ENCODE peak calls at places on chromosomes 11 and 22, in four cellular contexts. W is transverse colon, R is HepG2, T is K562. K is an unnamed sample.

GRCh38 chr11:91866642-91867041 is 358.0 kb upstream of the FAT3 start:
- DNase-seq in R (no peak), T (no peak), W (no peak), K (no peak)

GRCh38 chr11:106051103-106051502 is 26.0 kb downstream of the KBTBD3 start:
- DNase-seq in R (no peak), T (no peak), W (no peak), K (no peak)

GRCh38 chr11:118313242-118313641 is 8.7 kb downstream of the CD3E start:
- DNase-seq in R (no peak), W (no peak), T (no peak), K (no peak)

GRCh38 chr11:62552931-62553838 is 6.6 kb upstream of the AHNAK start:
- DNase-seq in W (peak), R (no peak), T (peak), K (peak)

GRCh38 chr22:28947125-28947524 is 63.8 kb downstream of the ZNRF3 start:
- DNase-seq in R (no peak), T (no peak), W (no peak), K (no peak)

GRCh38 chr22:37563153-37564081 is 3.1 kb downstream of the CDC42EP1 start:
- DNase-seq in T (peak), W (peak), R (peak), K (peak)

GRCh38 chr11:29272019-29272654 is 744.7 kb downstream of the KCNA4 start:
- DNase-seq in T (no peak), W (no peak), R (no peak), K (no peak)

GRCh38 chr22:44028091-44028490 is 4.0 kb downstream of the PARVB start:
- DNase-seq in R (no peak), T (no peak), W (no peak), K (no peak)

GRCh38 chr11:35974878-35975578 is 31.2 kb downstream of the LDLRAD3 start:
- DNase-seq in R (no peak), T (no peak), W (no peak), K (no peak)

GRCh38 chr22:21947040-21948014 is 5.3 kb downstream of the PPM1F start:
- DNase-seq in W (no peak), R (peak), T (peak), K (no peak)

GRCh38 chr11:18700872-18701271 is 2.3 kb downstream of the TMEM86A start:
- DNase-seq in T (no peak), W (no peak), R (no peak), K (no peak)

GRCh38 chr11:109648804-109649203 is 226.8 kb downstream of the C11orf87 start:
- DNase-seq in R (no peak), T (no peak), W (no peak), K (no peak)

GRCh38 chr11:35850191-35850590 is 93.7 kb upstream of the LDLRAD3 start:
- DNase-seq in W (no peak), R (no peak), T (no peak), K (no peak)

GRCh38 chr11:128302425-128303186 is 284.8 kb downstream of the ETS1 start:
- DNase-seq in R (no peak), T (no peak), W (peak), K (no peak)

GRCh38 chr22:46290121-46290842 is 6.4 kb upstream of the GTSE1 start:
- DNase-seq in T (no peak), R (no peak), W (no peak), K (no peak)

GRCh38 chr11:86999859-87000753 is 37.6 kb upstream of the TMEM135 start:
- DNase-seq in R (peak), W (no peak), T (peak), K (peak)

GRCh38 chr22:26778372-26778771 is 121.0 kb downstream of the MIAT start:
- DNase-seq in R (no peak), T (no peak), W (no peak), K (no peak)

GRCh38 chr11:132451942-132452601 is 1080.2 kb downstream of the OPCML start:
- DNase-seq in W (no peak), R (no peak), T (no peak), K (no peak)

GRCh38 chr22:22810018-22810427 is 77.6 kb upstream of the IGLL5 start:
- DNase-seq in R (peak), T (peak), W (peak), K (peak)

GRCh38 chr11:65113839-65114238 is 2.2 kb downstream of the TM7SF2 start:
- DNase-seq in T (no peak), R (no peak), W (no peak), K (no peak)

GRCh38 chr11:15886866-15887265 is 469.5 kb downstream of the SOX6 start:
- DNase-seq in R (no peak), W (no peak), T (no peak), K (no peak)

GRCh38 chr22:46171940-46172339 is 21.6 kb downstream of the PPARA start:
- DNase-seq in W (peak), R (no peak), T (no peak), K (no peak)

GRCh38 chr11:63682045-63682915 is 980 bp downstream of the RTN3 start:
- DNase-seq in R (peak), W (peak), T (peak), K (no peak)

GRCh38 chr11:101003468-101003867 is 126.1 kb downstream of the PGR start:
- DNase-seq in R (peak), T (no peak), W (no peak), K (no peak)

GRCh38 chr11:2547806-2548205 is 103.0 kb downstream of the KCNQ1 start:
- DNase-seq in W (peak), R (no peak), T (no peak), K (no peak)

GRCh38 chr11:120606116-120607010 is 94.8 kb downstream of the GRIK4 start:
- DNase-seq in T (no peak), R (no peak), W (no peak), K (no peak)

GRCh38 chr11:72589802-72590761 is 84.1 kb downstream of the PDE2A start:
- DNase-seq in R (peak), W (peak), T (peak), K (peak)

GRCh38 chr11:6647282-6647679 is 8.3 kb downstream of the DCHS1 start:
- DNase-seq in R (no peak), W (no peak), T (no peak), K (no peak)

GRCh38 chr11:30487200-30487898 is 98.8 kb downstream of the MPPED2 start:
- DNase-seq in R (no peak), T (no peak), W (peak), K (no peak)

GRCh38 chr22:41286639-41287091 is 678 bp upstream of the RANGAP1 start:
- DNase-seq in T (peak), R (peak), W (no peak), K (no peak)

GRCh38 chr11:11400121-11400520 is 47.1 kb upstream of the CSNK2A3 start:
- DNase-seq in T (no peak), R (no peak), W (no peak), K (no peak)

GRCh38 chr11:134644489-134645456 is 232.7 kb upstream of the B3GAT1 start:
- DNase-seq in R (no peak), T (no peak), W (no peak), K (peak)

GRCh38 chr11:63866211-63866610 is 27.3 kb downstream of the MARK2 start:
- DNase-seq in T (no peak), R (no peak), W (peak), K (peak)

GRCh38 chr11:16299884-16300778 is 56.2 kb downstream of the SOX6 start:
- DNase-seq in R (no peak), T (peak), W (no peak), K (no peak)

GRCh38 chr11:59556115-59556882 is 45.0 kb downstream of the OR4D9 start:
- DNase-seq in T (peak), R (peak), W (no peak), K (no peak)

GRCh38 chr11:66725646-66726045 is 3.4 kb downstream of the SPTBN2 start:
- DNase-seq in W (no peak), R (no peak), T (no peak), K (no peak)

GRCh38 chr22:19122752-19123492 is 710 bp upstream of the DGCR2 start:
- DNase-seq in T (peak), W (peak), R (no peak), K (peak)

GRCh38 chr22:41898645-41899044 is 16.2 kb downstream of the SHISA8 start:
- DNase-seq in R (no peak), T (no peak), W (no peak), K (no peak)

GRCh38 chr11:128232588-128232987 is 354.8 kb downstream of the ETS1 start:
- DNase-seq in T (no peak), W (no peak), R (no peak), K (no peak)

GRCh38 chr11:102391549-102392237 is 44.7 kb downstream of the BIRC2 start:
- DNase-seq in T (no peak), W (no peak), R (no peak), K (no peak)
- TF ChIP-seq POLR2AphosphoS5 in T (no peak), W (no peak), R (no peak), K (no peak)

GRCh38 chr11:130904380-130904779 is 11.9 kb downstream of the SNX19 start:
- DNase-seq in R (no peak), W (no peak), T (no peak), K (no peak)
- TF ChIP-seq CTCF in R (peak), W (peak), T (peak), K (peak)

DNA sequence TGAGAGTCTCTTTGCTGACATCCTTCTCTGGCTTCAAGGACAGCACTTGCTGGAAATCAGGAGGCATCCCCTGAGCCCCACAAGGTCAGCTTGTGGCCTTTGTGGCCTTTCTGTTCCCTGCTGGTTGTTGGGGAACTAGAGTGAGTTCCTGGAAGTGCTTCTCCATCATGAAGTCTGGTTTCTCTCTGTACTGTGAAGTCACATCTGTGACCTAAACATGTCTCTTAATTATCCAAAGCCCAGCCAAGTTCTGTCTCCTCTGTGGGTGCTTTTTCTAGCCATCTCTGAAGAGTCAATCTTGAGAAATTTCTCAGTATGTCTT is 24.4 kb downstream of the IGHMBP2 start:
- DNase-seq in T (no peak), R (no peak), W (no peak), K (no peak)
- TF ChIP-seq EP300 in T (no peak), R (no peak), W (peak), K (peak)

DNA sequence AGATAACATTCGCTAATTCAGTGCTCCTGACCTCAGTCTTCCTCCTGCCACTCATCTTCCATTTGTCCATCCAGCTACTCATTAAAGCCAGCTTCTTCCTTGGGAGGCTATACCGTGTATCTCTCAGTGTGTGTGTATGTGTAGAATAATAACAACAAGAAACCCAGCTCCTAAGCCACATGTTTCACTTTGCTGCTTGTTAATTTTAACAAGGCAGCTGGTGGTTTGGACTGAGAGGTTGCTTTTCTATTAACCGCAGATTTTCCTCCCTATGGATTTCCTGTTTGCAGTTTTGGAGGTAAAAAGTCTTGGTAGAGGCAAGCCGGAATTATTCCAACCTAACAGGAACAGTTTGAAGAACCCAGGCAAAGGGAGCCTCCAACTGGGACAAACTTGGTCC is 165.0 kb downstream of the ADAMTS15 start:
- DNase-seq in T (no peak), W (no peak), R (no peak), K (no peak)
- TF ChIP-seq POLR2AphosphoS5 in T (no peak), W (no peak), R (no peak), K (no peak)

DNA sequence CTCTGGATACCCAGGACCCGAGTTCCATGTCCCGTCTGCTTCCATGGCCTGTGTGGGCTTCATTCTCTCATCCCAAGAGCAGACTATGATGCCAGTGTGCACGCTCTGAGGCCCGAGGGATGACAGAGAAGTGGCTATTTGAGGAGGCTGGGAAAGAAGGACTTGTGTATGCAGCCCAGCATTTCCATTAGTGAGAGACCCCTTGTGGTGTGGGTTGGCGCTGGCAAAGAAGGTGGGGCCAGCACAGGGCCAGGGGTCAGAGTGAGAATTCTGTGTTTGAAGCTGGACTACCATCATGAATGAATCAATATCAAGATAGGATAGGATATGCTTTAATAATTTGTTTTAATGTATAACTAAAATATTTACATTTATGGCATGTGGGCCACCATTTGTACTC is 200.8 kb downstream of the HIPK3 start:
- DNase-seq in W (no peak), T (no peak), R (no peak), K (no peak)
- TF ChIP-seq CTCF in W (no peak), T (no peak), R (no peak), K (no peak)

GRCh38 chr22:36160499-36160942 is at the start of gene APOL3:
- DNase-seq in T (no peak), R (no peak), W (peak), K (peak)

GRCh38 chr22:36156119-36156514 is 4.4 kb downstream of the APOL3 start:
- DNase-seq in W (no peak), R (no peak), T (no peak), K (no peak)

GRCh38 chr22:36155702-36156101 is 4.9 kb downstream of the APOL3 start:
- DNase-seq in R (peak), W (peak), T (peak), K (peak)

GRCh38 chr22:36153756-36154155 is 6.8 kb downstream of the APOL3 start:
- DNase-seq in W (no peak), T (no peak), R (peak), K (no peak)

GRCh38 chr22:36156515-36157419 is 3.8 kb downstream of the APOL3 start:
- DNase-seq in T (peak), W (peak), R (peak), K (peak)
- TF ChIP-seq EP300 in T (no peak), W (peak), R (no peak), K (peak)

GRCh38 chr11:13983081-13983751 is 20.7 kb downstream of the SPON1 start:
- DNase-seq in R (no peak), T (no peak), W (peak), K (no peak)

DNA sequence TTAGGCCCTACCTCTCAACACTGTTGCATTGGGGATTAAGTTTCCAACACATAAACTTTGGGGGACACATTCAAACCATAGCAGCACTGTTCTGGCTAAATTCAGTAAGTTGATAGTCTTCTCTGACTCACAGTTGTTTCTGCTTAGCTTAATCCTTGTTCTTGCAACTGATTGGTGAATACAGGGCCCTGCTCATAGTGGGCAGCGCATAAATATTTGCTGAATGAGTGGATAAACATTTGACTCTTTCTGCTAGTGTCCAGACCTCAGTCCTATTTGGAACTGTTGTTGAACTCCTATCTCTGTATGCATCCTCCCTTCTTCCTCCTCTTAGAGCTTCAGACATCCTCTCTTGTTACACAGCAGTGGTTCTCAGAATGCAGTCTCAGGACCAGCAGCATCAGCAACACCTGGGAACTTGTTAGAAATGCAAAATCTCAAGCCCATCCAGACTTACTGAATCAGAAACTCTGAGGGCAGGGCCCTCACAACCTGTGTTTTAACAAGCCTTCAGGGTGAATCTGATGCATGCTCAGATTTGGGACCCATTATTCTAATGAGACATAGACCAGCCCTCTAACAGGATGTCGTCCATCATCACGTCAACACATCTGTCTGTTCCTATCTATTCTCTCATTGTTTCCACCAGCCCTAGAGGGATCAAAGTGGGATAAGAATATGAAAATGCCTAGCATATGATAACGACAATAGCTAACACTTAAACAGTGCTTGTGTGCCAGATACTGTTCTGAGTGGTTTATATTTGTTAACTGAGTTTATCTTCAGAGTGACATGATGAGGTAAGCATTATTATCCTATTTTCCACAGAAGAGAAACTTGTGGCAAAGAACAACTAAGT is 22.3 kb downstream of the SPON1 start:
- DNase-seq in W (no peak), T (no peak), R (no peak), K (no peak)
- TF ChIP-seq POLR2AphosphoS5 in W (peak), T (no peak), R (no peak), K (peak)

GRCh38 chr11:20337526-20338154 is 25.9 kb upstream of the HTATIP2 start:
- DNase-seq in R (peak), W (peak), T (peak), K (no peak)
- TF ChIP-seq CTCF in R (peak), W (no peak), T (peak), K (no peak)

DNA sequence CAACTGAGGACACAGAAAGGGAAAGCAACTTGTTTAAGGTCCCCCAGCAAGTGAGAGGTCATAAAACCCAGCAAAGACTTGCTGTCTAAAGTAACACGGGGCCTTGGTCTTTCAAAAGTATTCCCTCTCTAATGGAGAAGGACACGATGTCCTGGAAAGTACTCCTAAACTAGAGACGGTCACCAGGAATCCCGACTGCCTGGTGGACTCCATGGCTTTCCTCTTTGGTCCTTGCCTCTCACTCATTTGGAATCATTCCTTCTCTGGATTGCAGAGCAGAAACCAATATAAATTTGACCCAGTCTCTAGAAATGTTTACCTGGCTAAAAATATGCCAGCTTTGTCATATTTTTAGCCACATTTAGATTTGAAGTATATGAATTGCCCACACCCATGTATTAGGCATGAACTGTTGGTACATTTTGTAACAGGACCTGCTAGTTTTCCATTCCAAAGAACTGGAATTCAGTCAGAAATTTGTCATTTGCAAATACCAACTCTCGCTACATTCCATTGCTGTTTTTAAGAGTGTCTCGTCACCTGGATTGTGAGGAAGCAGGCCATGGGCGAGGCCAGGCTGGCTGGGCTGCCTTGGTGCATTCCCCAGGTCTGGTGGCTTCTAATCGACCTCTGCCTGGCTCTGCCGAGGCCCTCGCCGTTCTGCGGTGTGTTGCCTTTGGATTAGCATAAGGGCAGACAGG is 12.9 kb downstream of the NAV2 start:
- DNase-seq in T (no peak), R (no peak), W (no peak), K (peak)
- TF ChIP-seq EP300 in T (no peak), R (no peak), W (no peak), K (no peak)

DNA sequence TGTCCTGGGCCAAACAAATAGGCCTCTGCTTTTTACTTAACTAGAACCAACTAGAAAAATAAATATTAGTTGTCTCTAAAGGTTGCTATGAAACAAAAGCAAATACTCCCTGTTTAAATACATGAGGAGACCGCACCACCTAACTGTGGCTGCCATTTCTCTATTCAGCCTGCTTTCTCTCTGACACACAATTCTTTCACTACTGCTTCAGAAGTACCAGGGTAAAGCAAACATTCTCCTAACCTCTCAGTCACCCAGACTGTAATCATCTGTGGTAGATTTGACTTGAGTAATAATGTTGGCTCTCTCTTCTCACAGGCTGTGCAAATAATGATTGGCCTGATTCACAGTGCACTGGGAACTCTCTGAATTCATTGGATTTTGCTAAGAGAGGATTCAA is 41.0 kb upstream of the MS4A8 start:
- DNase-seq in T (no peak), R (peak), W (no peak), K (peak)
- TF ChIP-seq POLR2AphosphoS5 in T (no peak), R (no peak), W (no peak), K (peak)